ENCODE peak calls at places on chromosomes 1 and 21, in nine cellular contexts. H is mucosa of descending colon, P is heart left ventricle, U is AG04449, Z is fibroblast of pulmonary artery, M is thoracic aorta, S is stomach, O is astrocyte, J is AG09309. D is an unnamed sample.

GRCh38 chr1:115215703-115216521 is 122.1 kb downstream of the NGF start:
- DNase-seq in H (no peak), P (no peak), U (no peak), Z (no peak), M (no peak), S (no peak), O (no peak), J (no peak), D (no peak)

GRCh38 chr1:201676061-201676644 is 137.2 kb downstream of the NAV1 start:
- DNase-seq in H (peak), P (no peak), U (no peak), Z (peak), M (no peak), S (peak), O (peak), J (no peak), D (peak)

GRCh38 chr1:206511362-206512064 is 4.2 kb downstream of the RASSF5 start:
- DNase-seq in H (no peak), P (peak), U (no peak), Z (no peak), M (no peak), S (no peak), O (no peak), J (no peak), D (no peak)

GRCh38 chr1:1001631-1002300 is 1.9 kb upstream of the HES4 start:
- DNase-seq in H (peak), P (peak), U (no peak), Z (peak), M (no peak), S (peak), O (no peak), J (no peak), D (no peak)

GRCh38 chr1:221794079-221794670 is 52.3 kb upstream of the DUSP10 start:
- DNase-seq in H (no peak), P (no peak), U (no peak), Z (peak), M (no peak), S (no peak), O (peak), J (peak), D (no peak)

GRCh38 chr1:190320952-190321351 is 156.7 kb downstream of the BRINP3 start:
- DNase-seq in H (no peak), P (no peak), U (peak), Z (peak), M (no peak), S (no peak), O (peak), J (no peak), D (peak)

GRCh38 chr21:18403685-18404084 is at the start of gene TMPRSS15:
- DNase-seq in H (no peak), P (no peak), U (no peak), Z (no peak), M (no peak), S (no peak), O (no peak), J (no peak), D (peak)

GRCh38 chr1:20426923-20427322 is 59.1 kb downstream of the CAMK2N1 start:
- DNase-seq in H (no peak), P (no peak), U (peak), Z (peak), M (no peak), S (no peak), O (peak), J (peak), D (peak)

GRCh38 chr1:77925536-77925935 is 37.1 kb downstream of the NEXN start:
- DNase-seq in H (no peak), P (no peak), U (peak), Z (peak), M (no peak), S (no peak), O (peak), J (peak), D (peak)

GRCh38 chr1:77929806-77930205 is 41.4 kb downstream of the NEXN start:
- DNase-seq in H (no peak), P (no peak), U (no peak), Z (no peak), M (no peak), S (no peak), O (no peak), J (no peak), D (no peak)

GRCh38 chr1:77927414-77927813 is 39.0 kb downstream of the NEXN start:
- DNase-seq in H (no peak), P (no peak), U (no peak), Z (no peak), M (no peak), S (no peak), O (no peak), J (no peak), D (no peak)

GRCh38 chr1:77925966-77926365 is 37.5 kb downstream of the NEXN start:
- DNase-seq in H (no peak), P (no peak), U (no peak), Z (no peak), M (no peak), S (no peak), O (no peak), J (no peak), D (no peak)

GRCh38 chr1:77926561-77927357 is 38.3 kb downstream of the NEXN start:
- DNase-seq in H (no peak), P (no peak), U (no peak), Z (no peak), M (no peak), S (no peak), O (no peak), J (no peak), D (no peak)
- H3K4me3 ChIP-seq in H (no peak), P (peak), U (no peak), Z (no peak), M (peak), S (peak), O (no peak), J (no peak), D (no peak)

DNA sequence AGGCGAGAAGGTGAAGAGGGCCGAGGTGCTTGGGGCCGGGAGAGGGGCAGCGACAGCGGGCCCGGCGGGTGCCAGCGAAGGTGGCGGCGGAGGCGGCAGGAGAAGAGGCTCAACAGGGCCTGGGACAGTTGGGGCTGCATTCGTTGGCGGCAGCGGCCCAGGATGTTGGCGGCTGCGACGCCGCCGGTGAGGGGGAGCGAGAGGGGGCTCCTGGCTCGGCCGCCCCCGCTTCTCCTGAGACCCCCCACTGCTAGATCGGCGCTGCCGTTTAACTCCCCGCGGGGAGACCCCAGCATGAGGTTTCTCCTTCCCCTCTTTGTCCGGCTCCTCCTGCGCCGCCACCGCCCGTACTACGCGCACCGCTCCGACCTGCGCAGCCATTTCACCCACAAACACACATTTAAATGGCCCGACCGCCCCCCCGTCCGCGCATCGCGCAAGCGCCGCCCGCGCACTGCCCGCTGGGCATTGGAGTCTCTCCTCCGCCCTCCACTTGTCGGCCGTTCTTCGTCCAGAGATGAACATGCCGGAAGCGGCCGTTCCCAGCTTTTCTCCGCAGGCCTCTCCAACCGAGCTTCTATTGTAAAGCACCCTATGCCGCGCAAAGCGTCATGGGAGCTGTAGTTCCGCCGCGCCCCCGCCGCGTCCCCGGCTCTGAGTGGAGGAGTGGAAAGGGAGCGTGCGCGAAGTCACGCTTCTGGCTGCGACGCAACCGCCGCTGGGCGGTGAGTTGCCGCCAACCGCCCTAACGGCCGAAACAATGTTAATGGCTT is at the start of gene RSBN1:
- DNase-seq in H (peak), P (peak), U (peak), Z (peak), M (peak), S (peak), O (peak), J (peak), D (peak)
- TF ChIP-seq CTCF in H (peak), P (no peak), U (peak), Z (no peak), M (peak), S (peak), O (no peak), J (no peak), D (peak)

GRCh38 chr1:239997160-239997514 is 94.5 kb upstream of the FMN2 start:
- DNase-seq in H (no peak), P (no peak), U (no peak), Z (no peak), M (no peak), S (no peak), O (no peak), J (no peak), D (no peak)
- H3K4me3 ChIP-seq in H (no peak), P (no peak), U (no peak), Z (no peak), M (no peak), S (peak), O (no peak), J (no peak), D (no peak)

GRCh38 chr1:223765036-223765718 is 52.8 kb downstream of the CAPN2 start:
- DNase-seq in H (no peak), P (peak), U (peak), Z (peak), M (no peak), S (no peak), O (peak), J (no peak), D (peak)
- TF ChIP-seq CTCF in H (no peak), P (no peak), U (no peak), Z (no peak), M (no peak), S (no peak), O (no peak), J (no peak), D (no peak)

DNA sequence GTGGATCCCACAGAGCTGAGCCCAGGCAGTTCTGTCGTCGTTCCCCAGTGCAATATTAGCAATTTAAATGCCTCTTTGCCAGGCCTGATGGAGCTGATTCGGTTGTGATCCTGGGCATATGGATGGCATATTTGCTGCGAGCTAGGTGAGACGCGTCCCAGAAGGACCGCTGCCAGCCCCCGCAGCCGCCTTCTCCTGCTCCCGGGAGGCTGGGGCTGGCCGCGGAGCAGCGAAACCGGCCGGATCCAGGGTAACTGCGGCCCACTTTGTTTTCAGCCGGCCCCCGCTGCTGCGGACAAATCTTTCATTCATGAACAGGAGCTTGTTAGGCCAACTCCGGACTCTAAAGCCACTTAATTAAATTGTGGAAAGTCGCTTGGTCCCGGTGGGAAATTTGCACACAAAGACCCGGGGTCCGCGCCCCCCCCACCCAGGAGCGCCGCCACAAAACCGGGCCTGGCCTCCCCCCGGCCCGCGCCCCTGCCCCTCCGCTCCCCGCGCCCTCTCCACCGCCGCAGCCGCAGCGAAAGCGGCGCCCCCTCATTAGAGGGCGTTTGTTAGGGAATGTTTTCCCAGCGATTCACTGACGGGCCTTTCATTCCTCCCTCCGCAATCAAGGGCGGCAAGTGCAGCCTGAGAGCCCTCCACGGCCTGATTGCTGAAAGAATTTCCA is 383.3 kb downstream of the RRAGC start:
- DNase-seq in H (no peak), P (no peak), U (no peak), Z (no peak), M (no peak), S (no peak), O (no peak), J (no peak), D (no peak)
- H3K4me3 ChIP-seq in H (no peak), P (no peak), U (no peak), Z (no peak), M (peak), S (peak), O (peak), J (no peak), D (no peak)

GRCh38 chr1:85078903-85079302 is 30.6 kb upstream of the MCOLN3 start:
- DNase-seq in H (no peak), P (no peak), U (no peak), Z (peak), M (no peak), S (no peak), O (no peak), J (peak), D (peak)
- TF ChIP-seq CTCF in H (no peak), P (no peak), U (peak), Z (peak), M (no peak), S (no peak), O (no peak), J (peak), D (peak)

GRCh38 chr1:197067457-197067818 is 378 bp upstream of the F13B start:
- DNase-seq in H (no peak), P (no peak), U (no peak), Z (no peak), M (no peak), S (no peak), O (no peak), J (no peak), D (no peak)
- H3K4me3 ChIP-seq in H (no peak), P (no peak), U (no peak), Z (no peak), M (no peak), S (no peak), O (no peak), J (no peak), D (no peak)

DNA sequence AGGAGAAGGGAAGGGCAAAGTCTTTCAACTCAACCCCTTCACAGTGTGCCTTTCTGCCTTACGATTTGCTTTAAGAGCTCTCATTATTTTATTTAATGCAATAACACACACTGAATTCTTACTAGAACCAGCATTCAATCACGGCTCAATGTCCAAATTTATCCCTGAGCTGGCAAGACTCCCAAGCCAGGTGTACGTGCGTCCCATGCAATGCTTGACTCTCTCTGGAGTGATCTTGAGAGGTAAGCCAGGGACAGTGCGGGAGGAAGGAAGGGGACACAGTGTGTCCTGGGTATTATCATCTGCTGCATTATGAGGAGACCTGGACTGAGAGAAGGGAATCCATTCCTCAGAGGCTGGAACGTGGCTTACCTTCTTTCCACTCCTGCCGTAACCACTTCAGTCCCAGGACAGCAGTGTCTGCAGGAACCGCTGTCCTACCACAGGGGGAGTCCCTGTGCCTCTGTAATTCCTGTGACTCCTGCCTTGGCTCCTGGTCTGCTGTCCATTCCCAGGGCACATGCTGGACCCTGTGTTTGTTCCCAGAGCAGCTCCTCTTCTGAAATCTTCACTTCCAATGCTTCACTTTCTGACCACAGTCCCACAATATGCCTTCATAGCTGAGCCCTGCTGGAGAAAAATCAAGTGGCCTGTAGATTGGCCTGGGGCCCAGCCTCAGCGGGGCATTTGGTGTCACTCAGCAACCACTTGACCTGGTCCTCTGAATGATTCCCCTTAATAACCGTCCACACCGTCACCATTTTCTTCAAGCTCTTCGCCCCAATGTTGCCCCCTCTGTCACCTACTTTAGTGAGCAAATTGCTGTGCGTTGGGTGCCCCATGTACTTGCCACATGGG is 28.6 kb upstream of the STUM start:
- DNase-seq in H (no peak), P (peak), U (no peak), Z (no peak), M (no peak), S (no peak), O (no peak), J (no peak), D (no peak)
- TF ChIP-seq CTCF in H (no peak), P (no peak), U (no peak), Z (no peak), M (no peak), S (no peak), O (no peak), J (no peak), D (peak)

DNA sequence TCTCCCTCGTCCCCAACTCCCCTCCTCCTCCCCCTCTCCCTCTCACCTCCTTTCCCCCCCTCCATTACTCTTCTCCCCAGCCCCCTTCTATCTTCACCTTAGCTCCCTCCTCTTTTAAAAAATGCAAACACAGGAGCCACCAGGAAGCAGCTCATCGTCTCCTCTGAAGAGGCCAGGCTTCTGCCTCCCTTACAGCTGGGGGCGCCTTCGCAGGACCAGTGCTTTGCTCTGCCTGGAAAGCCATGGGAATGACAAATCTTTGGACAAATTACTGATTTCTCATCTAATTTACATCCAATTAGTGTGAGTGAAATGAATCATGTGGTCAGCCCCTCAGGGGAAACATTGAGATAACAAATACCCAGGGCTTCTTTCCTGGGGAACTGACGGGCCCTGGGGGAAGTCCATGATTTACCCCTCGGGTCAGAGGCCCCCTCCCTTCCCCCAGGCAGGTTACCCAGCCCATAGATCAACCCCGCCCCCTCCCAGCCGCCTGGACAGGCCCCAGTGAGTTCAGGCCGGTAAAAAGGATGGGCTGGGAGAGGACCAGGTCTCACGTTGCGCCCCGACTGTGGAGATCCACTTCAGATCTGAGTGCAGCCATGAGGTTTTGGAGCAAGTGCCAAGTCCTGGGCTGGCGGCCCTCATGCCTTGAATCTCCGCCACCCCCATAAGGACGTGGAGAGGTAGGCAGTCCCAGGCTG is 300.9 kb downstream of the RRAGC start:
- DNase-seq in H (no peak), P (no peak), U (no peak), Z (no peak), M (no peak), S (no peak), O (no peak), J (no peak), D (no peak)
- H3K4me3 ChIP-seq in H (no peak), P (no peak), U (no peak), Z (no peak), M (no peak), S (no peak), O (no peak), J (no peak), D (no peak)

D was measured in choroid plexus epithelial cell.